ENCODE peak calls at places on chromosomes 13 and 19, in nine cellular contexts. C, V, M, L, A, K, W, Y and E are unnamed samples.

GRCh38 chr19:1429750-1430149 is 8.4 kb upstream of the RPS15 start:
- DNase-seq in C (no peak), V (no peak), M (no peak), L (no peak), A (no peak), K (no peak), W (no peak), Y (no peak), E (no peak)

GRCh38 chr13:83879431-83880171 is 2.7 kb downstream of the SLITRK1 start:
- DNase-seq in C (no peak), V (peak; percentile 43), M (peak; percentile 28), L (no peak), A (no peak), K (no peak), W (no peak), Y (no peak), E (no peak)

GRCh38 chr19:7869453-7869909 is 4.7 kb downstream of the PRR36 start:
- DNase-seq in C (peak; percentile 87), V (peak; percentile 72), M (peak; percentile 85), L (no peak), A (no peak), K (no peak), W (no peak), Y (no peak), E (no peak)

GRCh38 chr19:33422369-33423180 is 49.1 kb downstream of the CEBPG start:
- DNase-seq in C (no peak), V (no peak), M (no peak), L (no peak), A (no peak), K (no peak), W (no peak), Y (no peak), E (no peak)

GRCh38 chr19:21568816-21569496 is 63.6 kb downstream of the ZNF429 start:
- DNase-seq in C (no peak), V (no peak), M (peak; percentile 67), L (peak; percentile 25), A (peak; percentile 52), K (no peak), W (peak; percentile 0), Y (peak; percentile 57), E (no peak)

GRCh38 chr19:17049711-17050280 is 23.2 kb upstream of the CPAMD8 start:
- DNase-seq in C (no peak), V (no peak), M (peak; percentile 75), L (no peak), A (peak; percentile 13), K (peak; percentile 41), W (peak; percentile 52), Y (peak; percentile 59), E (no peak)

GRCh38 chr13:52599853-52600603 is 42.2 kb upstream of the HNRNPA1L2 start:
- DNase-seq in C (peak; percentile 63), V (peak; percentile 71), M (peak; percentile 21), L (no peak), A (no peak), K (no peak), W (no peak), Y (peak; percentile 33), E (no peak)

GRCh38 chr13:67133476-67133875 is 96.7 kb downstream of the PCDH9 start:
- DNase-seq in C (no peak), V (no peak), M (no peak), L (no peak), A (no peak), K (no peak), W (no peak), Y (no peak), E (no peak)

GRCh38 chr19:55116232-55117062 is 990 bp downstream of the PPP1R12C start:
- DNase-seq in C (peak; percentile 68), V (peak; percentile 50), M (peak; percentile 47), L (no peak), A (no peak), K (no peak), W (peak; percentile 56), Y (peak; percentile 45), E (peak; percentile 7)

GRCh38 chr19:47225746-47226425 is 5.1 kb downstream of the BBC3 start:
- DNase-seq in C (peak; percentile 94), V (peak; percentile 96), M (peak; percentile 82), L (no peak), A (no peak), K (peak; percentile 59), W (peak; percentile 69), Y (peak; percentile 89), E (no peak)

GRCh38 chr13:111099292-111099691 is 15.8 kb upstream of the ARHGEF7 start:
- DNase-seq in C (no peak), V (no peak), M (peak; percentile 7), L (no peak), A (no peak), K (no peak), W (no peak), Y (no peak), E (no peak)

GRCh38 chr19:37342753-37343152 is 28.1 kb upstream of the ZNF527 start:
- DNase-seq in C (no peak), V (no peak), M (no peak), L (no peak), A (no peak), K (no peak), W (no peak), Y (no peak), E (no peak)

GRCh38 chr13:75255653-75256052 is 226.3 kb downstream of the TBC1D4 start:
- DNase-seq in C (no peak), V (no peak), M (peak; percentile 21), L (no peak), A (no peak), K (no peak), W (no peak), Y (no peak), E (no peak)

GRCh38 chr19:13334801-13335481 is 171.3 kb downstream of the CACNA1A start:
- DNase-seq in C (no peak), V (no peak), M (no peak), L (no peak), A (no peak), K (no peak), W (no peak), Y (no peak), E (no peak)

GRCh38 chr13:91609353-91609752 is 210.9 kb downstream of the GPC5 start:
- DNase-seq in C (no peak), V (no peak), M (no peak), L (no peak), A (no peak), K (peak; percentile 8), W (peak; percentile 7), Y (peak; percentile 6), E (no peak)

DNA sequence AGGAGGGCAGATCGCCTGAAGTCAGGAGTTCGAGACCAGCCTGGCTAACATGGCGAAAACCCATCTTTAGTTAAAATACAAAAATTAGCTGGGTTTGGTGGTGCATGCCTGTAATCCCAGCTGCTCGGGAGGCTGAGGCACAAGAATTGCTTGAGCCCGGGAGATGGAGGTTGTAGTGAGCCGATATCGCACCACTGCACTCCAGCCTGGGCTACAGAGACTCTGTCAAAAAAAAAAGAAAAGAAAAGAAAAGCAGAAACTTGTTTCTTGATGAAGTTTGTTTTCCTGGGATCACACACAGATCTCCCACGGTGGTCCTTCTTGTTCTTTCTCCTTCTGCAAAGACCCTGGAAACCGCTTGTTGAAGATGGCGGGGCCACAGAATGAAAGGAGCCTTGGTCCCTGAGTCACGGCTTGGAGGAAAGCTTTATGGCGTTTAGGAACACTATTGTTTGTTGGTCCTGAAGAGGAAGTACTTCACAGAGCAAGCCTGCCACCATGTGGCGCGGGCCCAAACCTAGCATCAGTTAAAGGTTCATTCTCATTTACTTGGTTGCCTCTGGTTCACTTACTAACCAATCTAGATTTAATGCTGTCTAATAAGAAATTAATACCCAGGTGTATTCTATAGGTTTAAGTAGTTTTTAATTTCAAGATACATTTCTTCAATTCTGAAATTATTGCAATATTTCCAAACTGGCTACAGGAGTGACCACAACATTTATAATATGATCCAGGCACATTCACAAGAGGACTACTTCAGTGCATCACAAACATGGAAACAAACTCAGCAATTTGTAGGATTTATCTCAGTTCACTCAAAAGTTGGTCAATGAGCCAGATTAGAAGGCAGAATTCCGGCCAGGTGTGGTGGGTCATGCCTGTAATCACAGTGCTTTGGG is 21.3 kb upstream of the ARL11 start:
- DNase-seq in C (peak; percentile 91), V (peak; percentile 90), M (peak; percentile 89), L (peak; percentile 44), A (peak; percentile 63), K (peak; percentile 68), W (peak; percentile 88), Y (peak; percentile 91), E (peak; percentile 44)
- H3K4me3 ChIP-seq in C (peak overlapping the region; percentile 42), V (no peak overlapping the region), M (peak overlapping the region; percentile 19), L (no peak overlapping the region), A (no peak overlapping the region), K (no peak overlapping the region), W (peak overlapping the region; percentile 39), Y (peak overlapping the region; percentile 35), E (peak overlapping the region; percentile 12)

DNA sequence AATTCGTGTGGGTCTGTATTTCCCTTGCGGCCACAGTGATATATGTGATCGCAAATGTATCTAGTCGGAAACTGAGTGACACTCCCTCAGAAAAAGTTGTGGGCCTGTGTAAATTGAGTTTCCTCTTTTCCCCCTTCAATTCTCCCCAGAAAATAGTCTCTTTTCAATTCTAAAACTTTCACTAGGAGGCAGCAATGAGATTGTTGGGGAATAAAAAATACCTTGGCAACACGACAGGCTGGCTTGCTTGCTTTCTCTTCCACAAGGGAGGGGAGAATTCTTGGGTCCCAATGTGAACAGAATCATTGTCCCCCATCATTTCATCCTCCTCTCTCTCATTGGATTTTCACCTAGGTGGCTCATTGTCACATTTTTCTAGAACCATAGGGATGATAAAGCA is 3.7 kb upstream of the SOX21 start:
- DNase-seq in C (no peak), V (peak; percentile 53), M (no peak), L (no peak), A (no peak), K (no peak), W (no peak), Y (peak; percentile 15), E (no peak)
- TF ChIP-seq CTCF in C (no peak), V (peak; percentile 62), M (peak; percentile 38), L (no peak), A (no peak), K (peak; percentile 20), W (peak; percentile 48), Y (peak; percentile 43), E (no peak)

DNA sequence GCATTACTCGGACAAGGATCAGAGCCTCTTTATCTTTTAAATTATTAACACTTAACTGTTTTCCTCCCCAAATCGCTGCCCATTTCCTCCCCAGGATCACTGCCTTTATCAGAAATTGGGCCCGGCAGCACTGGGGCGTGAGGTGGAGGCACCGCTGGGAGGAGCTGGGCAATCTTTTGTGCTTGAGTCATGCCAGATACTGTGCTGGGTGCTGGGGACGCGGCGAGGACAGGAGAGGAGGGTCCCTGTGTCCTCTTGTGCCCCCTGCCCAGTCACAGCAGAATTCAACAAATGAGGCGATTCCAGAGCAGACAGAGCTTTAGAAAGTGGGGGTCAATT is 347.8 kb downstream of the ZNF536 start:
- DNase-seq in C (no peak), V (no peak), M (no peak), L (no peak), A (no peak), K (no peak), W (no peak), Y (no peak), E (no peak)
- H3K4me3 ChIP-seq in C (no peak overlapping the region), V (peak overlapping the region; percentile 41), M (peak overlapping the region; percentile 19), L (peak overlapping the region; percentile 34), A (peak overlapping the region; percentile 63), K (peak overlapping the region; percentile 64), W (peak overlapping the region; percentile 48), Y (peak overlapping the region; percentile 41), E (peak overlapping the region; percentile 60)

DNA sequence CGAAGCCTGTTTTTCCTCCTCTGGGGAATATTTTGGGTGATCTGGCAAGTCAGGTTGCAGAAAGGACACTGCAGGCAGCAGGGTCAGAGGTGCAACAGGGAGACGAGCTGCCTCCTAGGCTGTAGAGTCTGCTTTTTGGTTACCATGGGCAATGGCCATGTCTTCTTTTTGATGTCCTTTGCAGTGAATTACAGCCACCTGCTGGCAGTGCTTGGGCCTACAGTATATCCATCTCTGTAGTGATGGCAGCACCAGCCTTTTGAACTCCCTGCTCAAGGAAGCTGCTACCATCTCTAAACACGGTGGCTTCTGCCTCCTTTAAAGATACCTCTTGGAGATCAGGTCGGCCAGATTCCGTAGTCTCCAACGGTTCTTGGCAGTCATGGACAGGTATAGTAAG is 73.9 kb downstream of the WTIP start:
- DNase-seq in C (peak; percentile 9), V (peak; percentile 33), M (peak; percentile 8), L (no peak), A (no peak), K (no peak), W (peak; percentile 25), Y (no peak), E (no peak)
- TF ChIP-seq CTCF in C (peak; percentile 17), V (peak; percentile 39), M (peak; percentile 34), L (peak; percentile 5), A (no peak), K (peak; percentile 33), W (peak; percentile 29), Y (peak; percentile 25), E (no peak)